ENCODE peak calls at places on chromosomes 5 and 9, in six cellular contexts. U is Peyer's patch, G is psoas muscle, E is endothelial cell, P is foreskin keratinocyte, D is AG09319. C is an unnamed sample.
A peak's percentile ranks its signal among the peaks of the same experiment; 100 is the strongest.

GRCh38 chr9:109507421-109507838 is 9.3 kb upstream of the PTPN3 start:
- DNase-seq in D (peak; percentile 71), E (no peak), P (no peak), U (peak; percentile 60), G (peak; percentile 89), C (no peak)

GRCh38 chr5:172644229-172644628 is 3.2 kb downstream of the NEURL1B start:
- DNase-seq in E (no peak), G (peak; percentile 9), P (no peak), D (no peak), U (peak; percentile 86), C (no peak)

GRCh38 chr5:160507181-160507811 is 85.6 kb downstream of the PTTG1 start:
- DNase-seq in U (no peak), P (peak; percentile 38), G (no peak), E (no peak), D (no peak), C (no peak)

GRCh38 chr9:137429974-137430722 is 7.0 kb downstream of the NOXA1 start:
- DNase-seq in G (peak; percentile 61), E (no peak), U (peak; percentile 84), P (no peak), D (no peak), C (no peak)

GRCh38 chr9:137945581-137945980 is 68.0 kb downstream of the CACNA1B start:
- DNase-seq in E (no peak), D (no peak), G (no peak), P (peak; percentile 9), U (no peak), C (no peak)

GRCh38 chr9:93320591-93321219 is 130.8 kb upstream of the FAM120A start:
- DNase-seq in D (no peak), U (no peak), P (no peak), G (no peak), E (no peak), C (no peak)

GRCh38 chr5:140043508-140043872 is 391 bp upstream of the NRG2 start:
- DNase-seq in D (no peak), G (no peak), E (peak; percentile 12), P (no peak), U (no peak), C (no peak)

GRCh38 chr5:76542236-76542635 is 81.0 kb downstream of the F2RL2 start:
- DNase-seq in D (no peak), G (no peak), P (no peak), U (no peak), E (no peak), C (no peak)

GRCh38 chr5:116038817-116039216 is 6.5 kb downstream of the ARL14EPL start:
- DNase-seq in E (no peak), D (no peak), U (peak; percentile 67), G (no peak), P (no peak), C (no peak)

GRCh38 chr5:17379188-17379951 is 118.7 kb upstream of the TAF11L2 start:
- DNase-seq in D (no peak), E (no peak), U (no peak), P (peak; percentile 17), G (no peak), C (no peak)

GRCh38 chr5:154159343-154159742 is 31.2 kb upstream of the GALNT10 start:
- DNase-seq in P (no peak), U (no peak), E (no peak), D (no peak), G (no peak), C (no peak)

GRCh38 chr5:58016892-58017291 is 443.0 kb downstream of the PLK2 start:
- DNase-seq in D (no peak), E (no peak), U (no peak), P (no peak), G (no peak), C (no peak)

GRCh38 chr9:122526602-122527001 is 491 bp downstream of the OR1N1 start:
- DNase-seq in G (no peak), U (no peak), D (no peak), E (no peak), P (no peak), C (no peak)

GRCh38 chr5:83044941-83045340 is 32.3 kb downstream of the TMEM167A start:
- DNase-seq in E (no peak), D (no peak), P (no peak), U (no peak), G (no peak), C (no peak)

GRCh38 chr5:154366353-154366752 is 79.4 kb upstream of the SAP30L start:
- DNase-seq in P (no peak), D (no peak), E (no peak), G (no peak), U (no peak), C (no peak)

GRCh38 chr5:175718401-175719108 is 60.7 kb downstream of the HRH2 start:
- DNase-seq in G (no peak), U (peak; percentile 84), P (peak; percentile 12), E (peak; percentile 59), D (no peak), C (no peak)

GRCh38 chr9:83956288-83957028 is 23.6 kb downstream of the HNRNPK start:
- DNase-seq in E (peak; percentile 60), P (no peak), G (peak; percentile 91), U (peak; percentile 94), D (no peak), C (peak; percentile 59)

GRCh38 chr5:116442095-116442534 is 132.5 kb downstream of the SEMA6A start:
- DNase-seq in U (no peak), P (peak; percentile 32), E (no peak), G (peak; percentile 64), D (no peak), C (no peak)

GRCh38 chr9:109028457-109028856 is 15.2 kb upstream of the CTNNAL1 start:
- DNase-seq in E (no peak), P (no peak), G (no peak), U (no peak), D (no peak), C (no peak)

GRCh38 chr5:142403583-142403982 is 78.8 kb upstream of the SPRY4 start:
- DNase-seq in E (no peak), D (no peak), G (no peak), P (peak; percentile 46), U (no peak), C (no peak)

GRCh38 chr9:104863180-104863883 is 64.6 kb downstream of the ABCA1 start:
- DNase-seq in E (peak; percentile 45), G (no peak), D (peak; percentile 59), P (no peak), U (peak; percentile 69), C (peak; percentile 20)

GRCh38 chr5:174239718-174240117 is 194.2 kb downstream of the NSG2 start:
- DNase-seq in G (no peak), P (no peak), D (no peak), E (no peak), U (no peak), C (no peak)

GRCh38 chr5:1378096-1378495 is 33.2 kb upstream of the CLPTM1L start:
- DNase-seq in P (no peak), D (no peak), E (no peak), G (peak; percentile 32), U (no peak), C (no peak)

GRCh38 chr5:59021286-59021673 is 438.4 kb downstream of the RAB3C start:
- DNase-seq in E (no peak), D (no peak), G (no peak), P (no peak), U (no peak), C (no peak)

GRCh38 chr9:92276223-92277007 is 17.1 kb downstream of the IARS1 start:
- DNase-seq in G (no peak), P (no peak), E (peak; percentile 19), U (no peak), D (no peak), C (no peak)

GRCh38 chr9:84862786-84863185 is 193.3 kb downstream of the NTRK2 start:
- DNase-seq in D (no peak), P (peak; percentile 78), E (no peak), G (no peak), U (no peak), C (no peak)

GRCh38 chr9:123922911-123923310 is 7.0 kb downstream of the DENND1A start:
- DNase-seq in P (no peak), E (no peak), G (no peak), D (no peak), U (no peak), C (no peak)

GRCh38 chr5:62143268-62144229 is 162.5 kb upstream of the KIF2A start:
- DNase-seq in P (no peak), D (no peak), E (no peak), U (no peak), G (no peak), C (no peak)

DNA sequence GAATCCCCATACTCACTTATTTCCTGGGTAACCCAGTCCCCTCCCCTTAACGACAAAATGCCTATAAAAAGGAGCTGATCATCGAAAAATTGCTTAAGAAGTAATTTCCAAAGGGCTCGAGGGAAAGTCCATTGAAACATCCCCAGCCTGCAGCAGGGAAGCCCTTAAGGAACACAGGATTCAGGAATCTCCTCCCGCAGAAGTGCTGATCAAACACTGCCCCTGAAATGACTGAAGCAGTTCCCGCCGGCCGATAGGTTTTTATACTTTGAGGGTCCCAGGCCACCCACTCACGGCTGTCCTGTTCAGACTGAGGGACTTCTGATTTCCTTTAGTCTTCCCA is 620 bp upstream of the ZNF79 start:
- DNase-seq in P (no peak), G (no peak), E (no peak), U (no peak), D (no peak), C (no peak)
- TF ChIP-seq CTCF in P (no peak), G (no peak), E (no peak), U (no peak), D (no peak), C (no peak)

GRCh38 chr9:23587903-23588302 is 238.1 kb downstream of the ELAVL2 start:
- DNase-seq in U (no peak), D (no peak), E (no peak), P (no peak), G (no peak), C (no peak)
- TF ChIP-seq CTCF in U (no peak), D (no peak), E (no peak), P (peak; percentile 40), G (peak; percentile 4), C (no peak)

GRCh38 chr9:34759432-34760134 is 49.6 kb upstream of the CCL21 start:
- DNase-seq in U (no peak), D (no peak), P (no peak), E (no peak), G (no peak), C (no peak)
- TF ChIP-seq CTCF in U (no peak), D (no peak), P (peak; percentile 4), E (no peak), G (no peak), C (no peak)

GRCh38 chr9:16870606-16871357 is at the start of gene BNC2:
- DNase-seq in E (peak; percentile 75), U (peak; percentile 55), D (no peak), G (peak; percentile 82), P (no peak), C (peak; percentile 35)
- TF ChIP-seq CTCF in E (no peak), U (no peak), D (peak; percentile 9), G (no peak), P (no peak), C (no peak)

GRCh38 chr5:42057254-42057690 is 132.2 kb downstream of the FBXO4 start:
- DNase-seq in P (no peak), U (peak; percentile 71), D (no peak), G (no peak), E (peak; percentile 59), C (peak; percentile 27)
- TF ChIP-seq CTCF in P (peak; percentile 79), U (peak; percentile 52), D (peak; percentile 72), G (peak; percentile 60), E (peak; percentile 88), C (peak; percentile 65)

GRCh38 chr9:6479959-6480358 is 67.0 kb downstream of the UHRF2 start:
- DNase-seq in D (no peak), E (no peak), G (no peak), U (no peak), P (no peak), C (no peak)
- TF ChIP-seq CTCF in D (no peak), E (no peak), G (no peak), U (no peak), P (no peak), C (no peak)

GRCh38 chr9:88983865-88984542 is 7.3 kb upstream of the S1PR3 start:
- DNase-seq in D (no peak), G (no peak), E (no peak), P (no peak), U (no peak), C (no peak)
- TF ChIP-seq CTCF in D (no peak), G (no peak), E (no peak), P (no peak), U (no peak), C (no peak)